ENCODE peak calls at places on chromosomes 12 and 14, in six cellular contexts. B is MM.1S; L is psoas muscle; N is brain microvascular endothelial cell; X is right cardiac atrium; C is effector memory CD4-positive, alpha-beta T cell. S is an unnamed sample.
A peak's percentile ranks its signal among the peaks of the same experiment; 100 is the strongest.

GRCh38 chr12:130936566-130936965 is 17.1 kb upstream of the ADGRD1 start:
- DNase-seq in L (no peak), C (no peak), B (no peak), N (no peak), X (no peak), S (no peak)

GRCh38 chr12:39392154-39392925 is 50.6 kb downstream of the KIF21A start:
- DNase-seq in X (no peak), B (no peak), L (no peak), C (no peak), N (no peak), S (no peak)

GRCh38 chr12:89453579-89453978 is 71.0 kb downstream of the GALNT4 start:
- DNase-seq in N (peak; percentile 62), L (no peak), B (no peak), X (no peak), C (no peak), S (no peak)

GRCh38 chr12:28017873-28018255 is 45.3 kb upstream of the PTHLH start:
- DNase-seq in X (no peak), B (no peak), C (no peak), N (no peak), L (no peak), S (no peak)

GRCh38 chr14:76777721-76778120 is 16.5 kb downstream of the VASH1 start:
- DNase-seq in N (no peak), C (no peak), X (no peak), L (no peak), B (no peak), S (no peak)

GRCh38 chr14:64937176-64937820 is 5.2 kb downstream of the GPX2 start:
- DNase-seq in N (no peak), L (no peak), B (peak; percentile 62), C (no peak), X (no peak), S (no peak)

GRCh38 chr14:80055226-80055625 is 156.1 kb downstream of the DIO2 start:
- DNase-seq in L (no peak), X (no peak), N (peak; percentile 54), C (no peak), B (no peak), S (no peak)

GRCh38 chr14:103385994-103386491 is 828 bp downstream of the MARK3 start:
- DNase-seq in C (peak; percentile 15), B (peak; percentile 8), N (no peak), X (peak; percentile 32), L (peak; percentile 43), S (peak; percentile 53)

GRCh38 chr12:71139153-71139735 is 18.6 kb downstream of the TSPAN8 start:
- DNase-seq in N (no peak), C (no peak), B (no peak), L (no peak), X (no peak), S (no peak)

GRCh38 chr14:69242311-69243224 is 17.4 kb upstream of the GALNT16 start:
- DNase-seq in N (peak; percentile 81), C (no peak), B (peak; percentile 12), X (peak; percentile 44), L (no peak), S (peak; percentile 19)

GRCh38 chr12:113888435-113888834 is 77.7 kb downstream of the RBM19 start:
- DNase-seq in B (no peak), N (no peak), X (no peak), C (no peak), L (no peak), S (no peak)

GRCh38 chr12:6914246-6914947 is at the start of gene ENO2:
- DNase-seq in L (peak; percentile 83), N (peak; percentile 27), C (peak; percentile 83), B (peak; percentile 63), X (peak; percentile 87), S (peak; percentile 70)

GRCh38 chr12:88600272-88600671 is 20.0 kb upstream of the KITLG start:
- DNase-seq in C (no peak), B (no peak), X (no peak), N (peak; percentile 93), L (no peak), S (no peak)

GRCh38 chr12:75270157-75270556 is 60.0 kb downstream of the CAPS2 start:
- DNase-seq in N (no peak), X (no peak), C (no peak), B (no peak), L (no peak), S (no peak)

GRCh38 chr12:27332407-27333310 is at the start of gene BMAL2:
- DNase-seq in C (no peak), L (peak; percentile 35), B (peak; percentile 65), N (peak; percentile 25), X (peak; percentile 55), S (peak; percentile 81)

GRCh38 chr12:24252580-24252979 is 303.1 kb upstream of the SOX5 start:
- DNase-seq in N (no peak), C (no peak), B (no peak), X (no peak), L (no peak), S (no peak)

GRCh38 chr12:113271466-113271852 is 50.2 kb downstream of the TPCN1 start:
- DNase-seq in X (no peak), N (no peak), C (no peak), L (no peak), B (no peak), S (no peak)

GRCh38 chr14:34554540-34555250 is 15.2 kb upstream of the EAPP start:
- DNase-seq in B (peak; percentile 14), C (no peak), L (no peak), N (no peak), X (no peak), S (peak; percentile 61)

GRCh38 chr12:12859690-12860089 is 31.7 kb upstream of the GPRC5A start:
- DNase-seq in X (no peak), B (no peak), N (peak; percentile 32), L (no peak), C (no peak), S (no peak)

GRCh38 chr12:69102856-69103255 is 136.5 kb upstream of the CPSF6 start:
- DNase-seq in L (no peak), B (no peak), C (no peak), N (no peak), X (no peak), S (no peak)

GRCh38 chr14:41606249-41607118 is at the start of gene LRFN5:
- DNase-seq in C (no peak), L (peak; percentile 36), X (peak; percentile 51), N (no peak), B (peak; percentile 14), S (no peak)
- H3K4me3 ChIP-seq in C (peak within 1 kb of the TSS; percentile 1), L (peak within 1 kb of the TSS; percentile 64), X (peak within 1 kb of the TSS; percentile 55), N (peak within 1 kb of the TSS; percentile 58), B (peak within 1 kb of the TSS; percentile 54), S (peak within 1 kb of the TSS; percentile 1)

GRCh38 chr14:58947816-58948440 is 240.5 kb upstream of the DAAM1 start:
- DNase-seq in C (no peak), L (no peak), N (no peak), X (no peak), B (no peak), S (no peak)

GRCh38 chr14:58944226-58944769 is 244.2 kb upstream of the DAAM1 start:
- DNase-seq in L (no peak), B (no peak), X (no peak), C (no peak), N (no peak), S (no peak)

GRCh38 chr14:58942516-58942915 is 246.0 kb upstream of the DAAM1 start:
- DNase-seq in N (no peak), C (no peak), L (no peak), X (no peak), B (no peak), S (no peak)

GRCh38 chr14:58947156-58947555 is 241.3 kb upstream of the DAAM1 start:
- DNase-seq in B (no peak), X (no peak), L (no peak), N (peak; percentile 51), C (no peak), S (no peak)

GRCh38 chr14:58944957-58945356 is 243.5 kb upstream of the DAAM1 start:
- DNase-seq in C (no peak), L (no peak), N (no peak), B (no peak), X (no peak), S (no peak)
- H3K27me3 ChIP-seq in C (no peaks in the 10 kb centered on the region), L (peaks cover 2% of the 10 kb centered on the region), N (no peaks in the 10 kb centered on the region), B (no peaks in the 10 kb centered on the region), X (no peaks in the 10 kb centered on the region), S (no peaks in the 10 kb centered on the region)

GRCh38 chr12:124456133-124456651 is 111.2 kb downstream of the NCOR2 start:
- DNase-seq in C (no peak), N (no peak), B (no peak), X (no peak), L (no peak), S (no peak)

GRCh38 chr12:124458992-124459851 is 108.2 kb downstream of the NCOR2 start:
- DNase-seq in B (no peak), L (no peak), C (no peak), N (no peak), X (no peak), S (no peak)

GRCh38 chr12:124456652-124457152 is 110.7 kb downstream of the NCOR2 start:
- DNase-seq in B (peak; percentile 69), L (peak; percentile 43), N (no peak), X (no peak), C (peak; percentile 43), S (peak; percentile 81)

GRCh38 chr12:124458220-124458991 is 109.0 kb downstream of the NCOR2 start:
- DNase-seq in C (no peak), N (no peak), X (no peak), L (no peak), B (no peak), S (no peak)

DNA sequence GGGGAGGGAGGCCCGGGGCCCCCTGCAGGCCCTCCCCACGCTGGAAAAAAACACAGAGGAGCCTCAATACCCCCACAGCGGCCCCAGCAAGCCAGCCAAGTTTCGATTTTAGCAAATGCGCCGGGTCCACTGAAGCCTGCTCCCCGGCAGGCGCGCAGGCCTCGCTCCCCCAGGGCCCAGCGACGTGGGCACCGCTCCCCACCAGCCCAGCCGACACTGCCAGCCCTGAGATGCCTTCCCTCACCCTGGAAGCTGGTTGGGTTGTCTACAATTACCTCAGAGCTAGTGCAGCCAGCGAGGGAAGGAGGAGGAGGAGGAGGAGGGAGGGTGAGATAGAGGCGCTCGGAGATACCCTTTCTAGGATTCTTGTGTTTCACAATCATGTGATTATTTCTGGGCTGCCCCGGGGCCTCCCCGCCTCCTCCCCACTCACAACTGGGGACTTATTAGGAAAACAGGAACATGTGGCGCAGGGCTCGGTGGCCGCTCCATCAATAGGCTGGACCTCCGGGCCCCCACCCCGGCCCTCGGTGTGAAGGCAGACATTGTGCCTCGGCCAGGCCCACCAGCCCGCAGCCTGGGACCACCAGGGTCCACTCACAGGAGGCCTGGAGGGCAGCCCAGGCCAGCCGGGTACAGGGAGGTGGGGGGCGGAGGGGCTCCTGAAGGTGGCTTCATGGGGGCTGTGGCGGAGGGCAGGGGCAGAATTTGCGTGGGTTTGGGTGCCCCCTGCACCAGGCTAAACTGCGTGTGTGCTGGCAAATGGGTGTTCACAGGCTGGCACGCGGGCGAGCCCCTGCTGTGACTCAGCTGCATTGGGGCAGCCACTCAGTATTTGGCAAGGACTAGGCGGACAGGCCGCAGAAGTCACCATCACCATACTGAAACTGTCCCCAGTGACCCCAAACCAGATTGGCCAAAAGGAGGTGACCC is 109.9 kb downstream of the NCOR2 start:
- DNase-seq in B (peak; percentile 40), X (peak; percentile 85), C (peak; percentile 71), L (peak; percentile 82), N (no peak), S (peak; percentile 78)
- H3K4me3 ChIP-seq in B (peak overlapping the region; percentile 57), X (peak overlapping the region; percentile 11), C (peak overlapping the region; percentile 60), L (peak overlapping the region; percentile 54), N (no peak overlapping the region), S (peak overlapping the region; percentile 64)

DNA sequence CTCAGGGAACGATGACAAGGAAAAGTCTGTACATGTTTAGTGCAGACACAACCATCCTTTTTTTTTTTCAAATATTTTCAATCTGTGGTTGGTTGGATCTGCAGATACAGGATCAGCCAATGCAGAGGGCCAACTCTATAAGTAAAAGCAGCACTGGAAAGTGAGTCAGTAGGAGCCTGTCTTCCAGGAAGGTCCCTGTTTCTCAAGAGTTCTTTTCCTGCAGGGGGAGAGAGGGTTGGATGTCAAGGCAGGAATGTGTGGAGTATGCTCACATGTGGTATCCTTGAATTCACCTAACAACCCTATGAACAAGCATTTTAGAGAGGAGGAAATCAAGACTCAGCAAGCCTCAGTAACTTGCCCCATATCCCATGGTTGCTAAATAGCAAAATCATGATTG is 409.1 kb downstream of the NPAS3 start:
- DNase-seq in C (no peak), B (no peak), L (no peak), X (no peak), N (no peak), S (no peak)
- H3K27me3 ChIP-seq in C (no peaks in the 10 kb centered on the region), B (no peaks in the 10 kb centered on the region), L (peaks cover 2% of the 10 kb centered on the region), X (peaks cover 3% of the 10 kb centered on the region), N (no peaks in the 10 kb centered on the region), S (no peaks in the 10 kb centered on the region)

S was measured in GM06990.